ENCODE peak calls at places on chromosomes 16 and 17, in five cellular contexts. O is COR-L47, G is C1 segment of cervical spinal cord, X is Calu3, M is GM12892. L is an unnamed sample.

GRCh38 chr17:2048805-2049204 is 6.1 kb upstream of the HIC1 start:
- DNase-seq in G (no peak), M (no peak), X (no peak), O (no peak), L (no peak)

GRCh38 chr16:1156111-1156982 is 3.4 kb downstream of the CACNA1H start:
- DNase-seq in G (no peak), M (no peak), O (no peak), X (no peak), L (no peak)

GRCh38 chr16:53291757-53292392 is 142.4 kb upstream of the RBL2 start:
- DNase-seq in M (no peak), O (no peak), X (no peak), G (no peak), L (no peak)

GRCh38 chr17:376936-377863 is 24.6 kb upstream of the RPH3AL start:
- DNase-seq in X (no peak), G (no peak), O (no peak), M (no peak), L (no peak)

GRCh38 chr17:5533486-5534315 is 47.3 kb downstream of the MIS12 start:
- DNase-seq in O (no peak), M (no peak), G (no peak), X (no peak), L (peak; percentile 88)

GRCh38 chr16:15749985-15750384 is 99.9 kb downstream of the NDE1 start:
- DNase-seq in G (no peak), O (no peak), X (no peak), M (no peak), L (no peak)

GRCh38 chr17:6544770-6545169 is 11.6 kb downstream of the PITPNM3 start:
- DNase-seq in X (no peak), O (no peak), M (no peak), G (no peak), L (no peak)

GRCh38 chr17:57706761-57707160 is 38.3 kb downstream of the CCDC182 start:
- DNase-seq in G (no peak), M (no peak), O (peak; percentile 8), X (no peak), L (no peak)

GRCh38 chr16:84258266-84258665 is 18.5 kb upstream of the KCNG4 start:
- DNase-seq in X (no peak), M (no peak), G (no peak), O (no peak), L (no peak)